ENCODE peak calls at places on chromosomes 6 and 20, in ten cellular contexts. X is HepG2, J is adrenal gland, N is fibroblast of pulmonary artery, I is cardiac muscle cell, M is neural crest cell, G is psoas muscle, T is endothelial cell, V is heart right ventricle, P is progenitor cell of endocrine pancreas. W is an unnamed sample.

GRCh38 chr20:46350201-46350985 is 42.1 kb upstream of the CDH22 start:
- DNase-seq in J (peak), V (no peak), M (peak), N (peak), T (no peak), X (no peak), I (peak), G (no peak), P (no peak), W (no peak)

GRCh38 chr6:100518588-100518987 is 53.9 kb upstream of the SIM1 start:
- DNase-seq in V (no peak), J (no peak), M (no peak), P (no peak), I (no peak), X (no peak), T (no peak), G (no peak), N (no peak), W (no peak)

GRCh38 chr6:161694995-161695394 is 421.1 kb upstream of the AGPAT4 start:
- DNase-seq in X (peak), N (peak), I (peak), V (no peak), M (no peak), T (no peak), P (no peak), J (no peak), G (no peak), W (no peak)

GRCh38 chr6:35064508-35065440 is 76.4 kb downstream of the TCP11 start:
- DNase-seq in X (no peak), J (no peak), P (no peak), V (no peak), I (no peak), N (no peak), T (no peak), G (no peak), M (no peak), W (no peak)

GRCh38 chr6:14211596-14211961 is 94.0 kb downstream of the CD83 start:
- DNase-seq in T (no peak), J (peak), M (no peak), I (peak), X (peak), N (peak), P (peak), G (peak), V (peak), W (no peak)

GRCh38 chr20:59421920-59422637 is 121.7 kb downstream of the EDN3 start:
- DNase-seq in T (no peak), P (no peak), X (no peak), M (no peak), V (no peak), G (no peak), J (no peak), I (no peak), N (no peak), W (no peak)

GRCh38 chr6:26445934-26446667 is 5.8 kb downstream of the BTN3A3 start:
- DNase-seq in T (no peak), N (no peak), X (no peak), G (no peak), I (no peak), J (no peak), P (no peak), M (no peak), V (no peak), W (no peak)

GRCh38 chr20:44409132-44409600 is 53.7 kb downstream of the HNF4A start:
- DNase-seq in X (no peak), N (peak), G (no peak), P (no peak), J (no peak), I (peak), V (no peak), T (no peak), M (no peak), W (no peak)

GRCh38 chr20:46791722-46792416 is 82.4 kb downstream of the SLC2A10 start:
- DNase-seq in I (no peak), X (no peak), J (no peak), P (no peak), T (no peak), N (no peak), M (no peak), G (no peak), V (no peak), W (no peak)

GRCh38 chr6:44439270-44440045 is 52.0 kb downstream of the CDC5L start:
- DNase-seq in T (no peak), V (no peak), X (no peak), M (no peak), G (no peak), P (no peak), J (no peak), I (peak), N (peak), W (no peak)

GRCh38 chr6:132188865-132189264 is 212.4 kb downstream of the MOXD1 start:
- DNase-seq in M (no peak), V (no peak), P (no peak), T (no peak), N (peak), I (peak), X (no peak), G (no peak), J (no peak), W (no peak)

GRCh38 chr20:13777171-13777601 is 7.5 kb downstream of the ESF1 start:
- DNase-seq in V (no peak), N (no peak), P (no peak), G (no peak), I (no peak), M (no peak), T (no peak), X (no peak), J (no peak), W (no peak)

GRCh38 chr20:38844963-38845362 is 39.5 kb downstream of the PPP1R16B start:
- DNase-seq in I (no peak), P (no peak), J (no peak), G (no peak), V (no peak), X (no peak), T (no peak), N (no peak), M (no peak), W (no peak)

GRCh38 chr6:30061766-30062458 is 847 bp downstream of the POLR1H start:
- DNase-seq in I (peak), P (no peak), J (peak), X (no peak), N (peak), V (no peak), G (no peak), T (no peak), M (no peak), W (no peak)

GRCh38 chr6:28969129-28969528 is 36.0 kb downstream of the ZNF311 start:
- DNase-seq in G (no peak), T (no peak), X (no peak), M (no peak), J (no peak), I (no peak), P (no peak), N (no peak), V (no peak), W (no peak)

GRCh38 chr6:89895273-89895874 is 1.1 kb downstream of the GJA10 start:
- DNase-seq in I (peak), P (peak), T (peak), M (peak), X (peak), G (no peak), J (peak), V (peak), N (peak), W (no peak)

GRCh38 chr20:7859371-7859802 is 80.9 kb downstream of the HAO1 start:
- DNase-seq in X (peak), N (peak), V (peak), J (peak), I (peak), G (no peak), M (peak), P (no peak), T (peak), W (no peak)
- TF ChIP-seq CTCF in X (peak), N (peak), V (peak), J (peak), I (peak), G (peak), M (peak), P (peak), T (no peak), W (peak)

GRCh38 chr6:107448776-107449175 is 10.6 kb downstream of the PDSS2 start:
- DNase-seq in J (no peak), G (no peak), I (no peak), M (no peak), X (no peak), T (no peak), P (no peak), N (no peak), V (no peak), W (no peak)
- TF ChIP-seq CTCF in J (no peak), G (no peak), I (no peak), M (no peak), X (no peak), T (no peak), P (no peak), N (no peak), V (no peak), W (no peak)

DNA sequence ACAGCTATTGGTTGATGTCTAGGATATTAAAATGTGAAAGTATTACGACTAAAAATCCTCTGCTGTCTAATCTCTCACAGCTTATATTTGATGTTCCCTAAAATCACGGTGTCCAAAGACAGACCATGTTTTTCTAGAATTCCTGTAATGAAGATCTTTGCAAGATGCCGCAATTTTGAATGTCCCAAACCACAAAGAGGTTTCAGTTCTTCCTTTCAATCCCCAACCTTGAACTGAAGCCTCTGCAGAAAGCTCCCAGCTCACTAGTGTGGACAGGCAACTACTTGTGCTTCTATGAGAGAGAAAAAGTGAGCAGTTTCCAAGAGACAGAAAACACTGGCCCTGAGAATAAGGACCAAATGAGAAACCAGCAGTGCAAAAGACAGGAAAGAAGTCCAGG is 370.1 kb downstream of the FOXA2 start:
- DNase-seq in P (no peak), G (no peak), J (no peak), N (no peak), T (no peak), X (no peak), M (no peak), V (no peak), I (no peak), W (no peak)
- TF ChIP-seq CTCF in P (no peak), G (no peak), J (no peak), N (no peak), T (no peak), X (no peak), M (no peak), V (no peak), I (no peak), W (no peak)

GRCh38 chr20:62905536-62906117 is 20.7 kb downstream of the DIDO1 start:
- DNase-seq in G (no peak), T (no peak), J (no peak), V (no peak), P (no peak), X (no peak), N (no peak), M (no peak), I (no peak), W (no peak)

GRCh38 chr20:62908971-62909791 is 17.1 kb downstream of the DIDO1 start:
- DNase-seq in M (no peak), G (no peak), X (no peak), P (no peak), N (no peak), T (no peak), I (no peak), J (no peak), V (no peak), W (no peak)

GRCh38 chr20:62906647-62907375 is 19.5 kb downstream of the DIDO1 start:
- DNase-seq in M (no peak), T (no peak), P (no peak), V (no peak), I (no peak), X (no peak), J (no peak), G (no peak), N (no peak), W (no peak)

GRCh38 chr20:62906209-62906608 is 20.1 kb downstream of the DIDO1 start:
- DNase-seq in I (no peak), J (no peak), M (no peak), P (no peak), N (no peak), V (peak), T (no peak), X (no peak), G (peak), W (no peak)

GRCh38 chr20:62907377-62908317 is 18.7 kb downstream of the DIDO1 start:
- DNase-seq in G (no peak), M (no peak), I (no peak), P (no peak), X (peak), T (no peak), N (no peak), V (no peak), J (no peak), W (no peak)
- TF ChIP-seq CTCF in G (peak), M (peak), I (peak), P (peak), X (peak), T (peak), N (peak), V (peak), J (peak), W (peak)

DNA sequence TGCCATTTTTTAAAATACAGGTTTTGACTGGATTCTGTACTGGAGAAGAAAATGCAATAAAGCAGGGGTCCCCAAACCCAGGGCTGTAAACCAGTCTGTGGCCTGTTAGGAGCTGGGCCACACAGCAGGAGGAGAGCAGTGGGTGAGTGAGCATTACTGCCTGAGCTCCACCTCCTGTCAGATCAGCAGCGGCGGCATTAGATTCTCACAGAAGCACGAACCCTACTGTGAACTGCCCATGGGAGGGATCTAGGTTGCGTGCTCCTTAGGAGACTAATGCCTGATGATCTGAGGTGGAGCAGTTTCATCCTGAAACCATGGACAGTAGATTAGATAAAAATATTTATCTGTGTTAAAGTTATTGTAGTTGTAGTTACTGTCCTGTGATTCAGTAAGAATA is 21.1 kb upstream of the FBXO9 start:
- DNase-seq in P (no peak), M (no peak), X (no peak), T (peak), N (peak), V (peak), J (peak), I (peak), G (no peak), W (no peak)
- TF ChIP-seq CTCF in P (no peak), M (no peak), X (no peak), T (no peak), N (no peak), V (peak), J (no peak), I (no peak), G (no peak), W (no peak)

W was measured in mesothelial cell of epicardium.